ENCODE peak calls at places on chromosomes 16 and 17, in six cellular contexts. X is lower lobe of right lung, O is cardiac muscle cell, U is mucosa of descending colon, V is fibroblast of lung, E is endothelial cell of umbilical vein. D is an unnamed sample. For H3K9me3, the result is how much of the 10 kb centered on the place peaks cover.

GRCh38 chr17:73145641-73146040 is 19.2 kb upstream of the SSTR2 start:
- DNase-seq in X (no peak), O (no peak), E (no peak), U (no peak), V (no peak), D (no peak)

GRCh38 chr16:3434373-3434772 is 8.9 kb downstream of the ZNF597 start:
- DNase-seq in E (no peak), U (no peak), O (no peak), V (no peak), X (no peak), D (no peak)

GRCh38 chr17:34980681-34981537 is 597 bp downstream of the LIG3 start:
- DNase-seq in U (peak), X (peak), O (peak), V (peak), E (peak), D (peak)

GRCh38 chr16:16031401-16031800 is 82.0 kb downstream of the ABCC1 start:
- DNase-seq in U (no peak), X (no peak), V (no peak), E (no peak), O (no peak), D (no peak)

GRCh38 chr17:76146053-76146875 is 5.2 kb upstream of the FOXJ1 start:
- DNase-seq in U (no peak), E (no peak), O (no peak), X (no peak), V (no peak), D (no peak)

GRCh38 chr17:72853438-72854415 is 238.8 kb downstream of the SLC39A11 start:
- DNase-seq in E (no peak), U (no peak), X (no peak), O (no peak), V (no peak), D (no peak)

GRCh38 chr17:35023538-35023937 is 40.0 kb downstream of the RFFL start:
- DNase-seq in E (no peak), O (no peak), V (no peak), X (no peak), U (no peak), D (no peak)

GRCh38 chr17:57256708-57257112 is 387 bp downstream of the MSI2 start:
- DNase-seq in E (peak), U (no peak), X (peak), V (peak), O (peak), D (no peak)

GRCh38 chr17:1154704-1155103 is 25.1 kb downstream of the ABR start:
- DNase-seq in X (no peak), V (no peak), U (no peak), E (no peak), O (no peak), D (no peak)

GRCh38 chr17:83133302-83134121 is 54.1 kb downstream of the METRNL start:
- DNase-seq in V (no peak), O (no peak), E (no peak), X (peak), U (no peak), D (no peak)

GRCh38 chr17:55161935-55162555 is 102.7 kb upstream of the HLF start:
- DNase-seq in U (no peak), E (peak), O (no peak), V (peak), X (no peak), D (no peak)

GRCh38 chr16:68219708-68220378 is 16.1 kb downstream of the ESRP2 start:
- DNase-seq in U (no peak), X (no peak), V (no peak), O (no peak), E (no peak), D (no peak)

GRCh38 chr17:6047966-6048365 is 22.2 kb upstream of the WSCD1 start:
- DNase-seq in U (no peak), E (no peak), V (peak), X (no peak), O (no peak), D (no peak)

GRCh38 chr16:84478172-84478948 is 26.1 kb downstream of the MEAK7 start:
- DNase-seq in O (no peak), U (no peak), X (no peak), V (peak), E (no peak), D (no peak)

GRCh38 chr17:43591750-43592562 is 45.8 kb upstream of the ETV4 start:
- DNase-seq in V (peak), O (no peak), E (peak), U (peak), X (peak), D (peak)

GRCh38 chr17:37327341-37328090 is 48.3 kb upstream of the C17orf78 start:
- DNase-seq in E (no peak), X (no peak), U (no peak), O (no peak), V (peak), D (no peak)

GRCh38 chr17:48259710-48260291 is 152.2 kb downstream of the SNX11 start:
- DNase-seq in U (no peak), X (no peak), E (peak), O (peak), V (peak), D (peak)

GRCh38 chr17:860805-861204 is 78.7 kb downstream of the MRM3 start:
- DNase-seq in E (no peak), U (no peak), X (no peak), V (no peak), O (no peak), D (no peak)

GRCh38 chr16:15874745-15875314 is 13.6 kb downstream of the CEP20 start:
- DNase-seq in V (peak), U (no peak), X (no peak), E (peak), O (peak), D (peak)

GRCh38 chr16:22674832-22675191 is 139.2 kb upstream of the HS3ST2 start:
- DNase-seq in E (no peak), U (no peak), O (no peak), V (no peak), X (no peak), D (no peak)
- TF ChIP-seq CTCF in E (no peak), U (no peak), O (no peak), V (no peak), X (no peak), D (no peak)

GRCh38 chr17:8975091-8975707 is 9.7 kb upstream of the PIK3R5 start:
- DNase-seq in U (no peak), V (no peak), X (no peak), E (no peak), O (no peak), D (peak)
- H3K4me3 ChIP-seq in U (no peak), V (no peak), X (no peak), E (no peak), O (no peak), D (no peak)

GRCh38 chr17:47099987-47100711 is 88.9 kb downstream of the CDC27 start:
- DNase-seq in O (peak), V (peak), E (peak), U (peak), X (peak), D (peak)
- H3K9me3 ChIP-seq in O (under half), V (under half), E (under half), U (under half), X (under half), D (under half)

GRCh38 chr16:55120408-55120807 is 189.7 kb downstream of the IRX5 start:
- DNase-seq in V (no peak), U (no peak), O (peak), X (no peak), E (no peak), D (peak)
- TF ChIP-seq CTCF in V (no peak), U (no peak), O (no peak), X (peak), E (no peak), D (peak)

DNA sequence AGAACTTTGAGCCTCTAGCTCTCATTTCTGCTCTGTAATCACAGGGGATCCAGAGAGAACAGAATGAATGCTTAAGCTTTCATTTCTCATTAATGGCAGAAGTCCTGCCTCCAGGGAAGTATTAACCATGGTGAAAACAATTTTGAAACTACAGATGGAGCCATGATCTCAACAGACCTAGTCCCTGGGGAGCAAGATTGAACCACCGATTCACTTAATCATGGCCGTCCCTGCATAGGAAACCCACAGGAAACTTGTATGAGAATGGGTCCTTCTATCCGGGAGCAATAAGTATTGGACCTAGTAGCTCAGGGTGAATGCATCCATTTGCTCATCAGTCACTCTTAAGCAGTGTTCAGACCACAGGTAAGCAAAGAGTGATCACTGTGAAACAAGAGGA is 40.2 kb upstream of the CLEC18A start:
- DNase-seq in X (no peak), V (no peak), E (no peak), O (no peak), U (no peak), D (no peak)
- H3K4me3 ChIP-seq in X (no peak), V (no peak), E (no peak), O (no peak), U (no peak), D (no peak)

GRCh38 chr16:51365715-51366114 is 214.6 kb upstream of the SALL1 start:
- DNase-seq in E (no peak), O (no peak), U (no peak), X (no peak), V (no peak), D (no peak)
- H3K9me3 ChIP-seq in E (under half), O (under half), U (under half), X (under half), V (under half), D (under half)

GRCh38 chr17:82105417-82105881 is 7.4 kb upstream of the FASN start:
- DNase-seq in E (no peak), X (no peak), O (no peak), U (peak), V (no peak), D (no peak)

GRCh38 chr17:82107341-82107860 is 9.4 kb upstream of the FASN start:
- DNase-seq in E (no peak), O (no peak), U (peak), V (no peak), X (no peak), D (peak)

GRCh38 chr17:82106697-82107305 is 8.8 kb upstream of the FASN start:
- DNase-seq in U (peak), X (no peak), O (no peak), E (no peak), V (no peak), D (peak)

GRCh38 chr17:82104797-82105416 is 6.9 kb upstream of the FASN start:
- DNase-seq in O (no peak), V (no peak), X (no peak), E (no peak), U (peak), D (peak)

DNA sequence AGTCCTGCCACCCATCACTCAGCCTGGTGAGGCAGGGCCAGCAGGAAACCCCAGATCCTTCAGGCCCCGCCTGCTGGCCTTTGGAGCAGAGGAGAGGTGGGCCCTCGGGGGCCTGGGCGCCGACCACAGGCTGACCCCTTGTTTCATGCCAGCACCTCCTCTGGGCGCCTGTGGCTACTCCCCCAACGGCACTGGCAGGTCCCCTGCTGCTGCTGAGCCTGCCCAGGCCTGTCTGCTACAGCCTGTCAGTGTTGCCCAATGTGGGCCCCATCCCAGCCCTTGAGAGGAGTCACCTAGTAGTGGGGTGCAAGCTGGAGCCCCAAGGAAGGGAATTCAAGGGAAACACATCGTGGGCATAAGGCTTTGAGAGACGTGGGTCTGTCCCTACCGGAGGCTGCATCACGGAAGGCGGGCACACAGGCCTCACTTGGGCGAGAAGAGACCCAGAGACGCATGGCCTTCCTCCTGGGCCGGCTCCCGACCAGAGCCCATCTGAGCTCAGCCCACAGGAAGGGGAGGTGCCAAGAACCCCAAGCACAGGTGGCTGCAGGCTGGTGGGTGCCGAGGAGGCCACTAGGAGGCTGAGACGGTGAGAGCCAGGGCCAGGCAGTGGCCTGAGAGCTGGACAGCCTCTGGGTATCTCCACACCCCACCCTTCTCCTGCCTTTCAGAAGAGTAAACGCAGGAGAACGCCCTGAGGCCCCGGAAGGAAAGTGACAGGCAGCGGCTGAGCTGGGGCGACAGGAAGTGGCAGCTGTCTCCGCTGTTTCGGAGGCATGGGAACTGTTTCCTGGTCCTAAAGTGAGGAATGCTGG is 8.1 kb upstream of the FASN start:
- DNase-seq in O (peak), V (peak), U (peak), E (no peak), X (peak), D (peak)
- TF ChIP-seq CTCF in O (peak), V (peak), U (no peak), E (peak), X (peak), D (peak)

D was measured in Caco-2.